ENCODE peak calls at places on chromosomes 12 and 14, in five cellular contexts. G, D, P, H and X are unnamed samples.

GRCh38 chr14:60594077-60594476 is 55.2 kb downstream of the SIX1 start:
- DNase-seq in G (no peak), H (no peak), P (no peak), D (no peak), X (no peak)

GRCh38 chr12:82858534-82858917 is 171.8 kb downstream of the TMTC2 start:
- DNase-seq in G (no peak), D (no peak), P (no peak), H (no peak), X (no peak)

GRCh38 chr12:132162508-132163031 is 18.3 kb downstream of the NOC4L start:
- DNase-seq in G (no peak), D (no peak), H (peak; percentile 75), P (no peak), X (no peak)

GRCh38 chr14:92362781-92363235 is 39.8 kb downstream of the SLC24A4 start:
- DNase-seq in H (peak; percentile 55), G (no peak), D (no peak), P (no peak), X (no peak)

GRCh38 chr12:83971781-83972180 is 940.8 kb downstream of the SLC6A15 start:
- DNase-seq in P (no peak), H (no peak), G (no peak), D (no peak), X (no peak)

GRCh38 chr14:84882830-84883229 is 647.1 kb upstream of the FLRT2 start:
- DNase-seq in H (no peak), G (no peak), P (no peak), D (no peak), X (no peak)

GRCh38 chr12:67705394-67706370 is 57.1 kb downstream of the DYRK2 start:
- DNase-seq in H (peak; percentile 50), G (no peak), D (no peak), P (no peak), X (no peak)

GRCh38 chr12:123713398-123714301 is 1.5 kb downstream of the ATP6V0A2 start:
- DNase-seq in G (no peak), P (no peak), D (no peak), H (no peak), X (no peak)

GRCh38 chr12:8689606-8690175 is 8.1 kb upstream of the RIMKLB start:
- DNase-seq in D (no peak), P (no peak), H (no peak), G (no peak), X (no peak)

GRCh38 chr14:105474478-105475268 is at the start of gene CRIP2:
- DNase-seq in G (peak; percentile 44), D (no peak), P (peak; percentile 93), H (no peak), X (no peak)

GRCh38 chr12:24416423-24417109 is 467.1 kb upstream of the SOX5 start:
- DNase-seq in G (no peak), D (no peak), P (no peak), H (no peak), X (no peak)

GRCh38 chr12:104083769-104084475 is 19.6 kb downstream of the HCFC2 start:
- DNase-seq in H (no peak), P (no peak), D (no peak), G (no peak), X (no peak)

GRCh38 chr14:65179918-65180724 is 77.8 kb upstream of the MAX start:
- DNase-seq in H (peak; percentile 69), G (no peak), P (no peak), D (no peak), X (no peak)

GRCh38 chr14:52950898-52951729 is at the start of gene FERMT2:
- DNase-seq in D (no peak), H (peak; percentile 77), G (peak; percentile 7), P (peak; percentile 95), X (no peak)

GRCh38 chr12:90791445-90791844 is 163.5 kb downstream of the CCER1 start:
- DNase-seq in H (no peak), P (no peak), D (no peak), G (no peak), X (no peak)

GRCh38 chr14:71716371-71716770 is 215.9 kb upstream of the RGS6 start:
- DNase-seq in P (no peak), D (no peak), G (no peak), H (no peak), X (no peak)

GRCh38 chr12:57720606-57721595 is 17.6 kb downstream of the AGAP2 start:
- DNase-seq in P (peak; percentile 16), H (no peak), D (no peak), G (no peak), X (no peak)

GRCh38 chr12:52903855-52904508 is 894 bp downstream of the KRT8 start:
- DNase-seq in D (peak; percentile 18), P (no peak), H (no peak), G (peak; percentile 56), X (no peak)

GRCh38 chr12:57106021-57106708 is 5.0 kb downstream of the STAT6 start:
- DNase-seq in P (peak; percentile 27), H (no peak), G (no peak), D (no peak), X (no peak)

GRCh38 chr12:100493371-100494012 is 19.8 kb downstream of the NR1H4 start:
- DNase-seq in D (no peak), H (no peak), G (no peak), P (no peak), X (no peak)

GRCh38 chr12:72089678-72090077 is 151.0 kb downstream of the TPH2 start:
- DNase-seq in H (no peak), G (no peak), P (no peak), D (no peak), X (no peak)

GRCh38 chr12:20792971-20793370 is 17.5 kb upstream of the SLCO1B3 start:
- DNase-seq in G (no peak), H (no peak), D (no peak), P (no peak), X (no peak)

GRCh38 chr14:90396342-90397339 is at the start of gene CALM1:
- DNase-seq in H (peak; percentile 87), G (peak; percentile 98), P (peak; percentile 98), D (peak; percentile 95), X (peak; percentile 97)

GRCh38 chr12:39393179-39393578 is 49.7 kb downstream of the KIF21A start:
- DNase-seq in G (no peak), H (no peak), P (no peak), D (no peak), X (no peak)

GRCh38 chr12:28569698-28570411 is 379.6 kb downstream of the CCDC91 start:
- DNase-seq in G (no peak), P (no peak), D (no peak), H (peak; percentile 80), X (no peak)

GRCh38 chr12:131833896-131834641 is 5.9 kb downstream of the MMP17 start:
- DNase-seq in H (no peak), P (no peak), D (no peak), G (no peak), X (no peak)

GRCh38 chr12:2439332-2440100 is 355.3 kb upstream of the FKBP4 start:
- DNase-seq in D (no peak), P (no peak), H (no peak), G (no peak), X (no peak)

GRCh38 chr12:51403744-51404143 is 12.5 kb upstream of the GALNT6 start:
- DNase-seq in P (no peak), G (no peak), H (no peak), D (no peak), X (no peak)

GRCh38 chr12:51949342-51950030 is 2.0 kb upstream of the ACVR1B start:
- DNase-seq in G (no peak), D (no peak), P (peak; percentile 42), H (no peak), X (no peak)

GRCh38 chr12:78864483-78865296 is at the start of gene SYT1:
- DNase-seq in G (no peak), P (peak; percentile 93), H (peak; percentile 38), D (no peak), X (no peak)

GRCh38 chr12:18546399-18546798 is 191.4 kb downstream of the PLCZ1 start:
- DNase-seq in H (peak; percentile 7), G (no peak), P (no peak), D (no peak), X (no peak)

GRCh38 chr14:23547924-23548323 is 3.6 kb downstream of the ZFHX2 start:
- DNase-seq in P (no peak), H (no peak), G (no peak), D (no peak), X (no peak)

GRCh38 chr12:1920971-1921370 is 2.5 kb upstream of the CACNA2D4 start:
- DNase-seq in P (peak; percentile 19), D (no peak), G (no peak), H (no peak), X (no peak)

GRCh38 chr12:131735153-131735456 is 24.2 kb downstream of the SFSWAP start:
- DNase-seq in G (no peak), H (no peak), D (no peak), P (no peak), X (no peak)

GRCh38 chr12:2416158-2416557 is 363.4 kb downstream of the CACNA1C start:
- DNase-seq in P (no peak), H (no peak), G (no peak), D (no peak), X (no peak)